ENCODE peak calls at places on chromosomes 7 and 10, in six cellular contexts. K is brain microvascular endothelial cell, V is left ventricle myocardium inferior, B is aorta, M is heart right ventricle, G is neural progenitor cell. I is an unnamed sample.

GRCh38 chr7:42017356-42017986 is 219.5 kb downstream of the GLI3 start:
- DNase-seq in K (no peak), V (no peak), B (no peak), M (no peak), G (no peak), I (no peak)

GRCh38 chr10:119246862-119247549 is 39.6 kb downstream of the GRK5 start:
- DNase-seq in K (peak; percentile 87), V (no peak), B (peak; percentile 82), M (no peak), G (no peak), I (no peak)

GRCh38 chr10:32326119-32326518 is 20.8 kb downstream of the EPC1 start:
- DNase-seq in K (no peak), V (no peak), B (no peak), M (no peak), G (no peak), I (no peak)

GRCh38 chr7:112938895-112939588 is 147.6 kb downstream of the GPR85 start:
- DNase-seq in K (peak; percentile 24), V (peak; percentile 22), B (peak; percentile 62), M (no peak), G (peak; percentile 86), I (peak; percentile 55)

GRCh38 chr7:77752016-77752415 is 46.2 kb downstream of the TMEM60 start:
- DNase-seq in K (no peak), V (no peak), B (no peak), M (no peak), G (no peak), I (no peak)

GRCh38 chr10:61832866-61833481 is 68.5 kb upstream of the ARID5B start:
- DNase-seq in K (peak; percentile 34), V (no peak), B (no peak), M (no peak), G (no peak), I (no peak)

GRCh38 chr7:76310102-76310957 is 7.9 kb downstream of the HSPB1 start:
- DNase-seq in K (no peak), V (no peak), B (peak; percentile 50), M (no peak), G (no peak), I (no peak)

GRCh38 chr7:85750454-85750949 is 563.6 kb upstream of the SEMA3D start:
- DNase-seq in K (peak; percentile 35), V (no peak), B (no peak), M (no peak), G (peak; percentile 64), I (no peak)

GRCh38 chr10:89664206-89664605 is 19.2 kb upstream of the PANK1 start:
- DNase-seq in K (no peak), V (no peak), B (no peak), M (no peak), G (no peak), I (no peak)

GRCh38 chr10:37488792-37489657 is 363.6 kb downstream of the ANKRD30A start:
- DNase-seq in K (peak; percentile 0), V (no peak), B (no peak), M (no peak), G (no peak), I (no peak)

GRCh38 chr10:29386347-29386999 is 97.6 kb downstream of the LYZL1 start:
- DNase-seq in K (no peak), V (no peak), B (no peak), M (no peak), G (peak; percentile 62), I (no peak)

GRCh38 chr10:29736325-29737208 is 101.8 kb upstream of the SVIL start:
- DNase-seq in K (peak; percentile 27), V (peak; percentile 63), B (peak; percentile 81), M (peak; percentile 75), G (peak; percentile 84), I (no peak)

GRCh38 chr10:89369142-89370105 is 8.4 kb upstream of the IFIT1B start:
- DNase-seq in K (peak; percentile 48), V (no peak), B (no peak), M (no peak), G (peak; percentile 29), I (no peak)

GRCh38 chr7:42699415-42700178 is 212.3 kb downstream of the C7orf25 start:
- DNase-seq in K (no peak), V (no peak), B (no peak), M (no peak), G (no peak), I (no peak)

GRCh38 chr10:132211246-132211645 is 24.5 kb downstream of the DPYSL4 start:
- DNase-seq in K (no peak), V (no peak), B (no peak), M (no peak), G (no peak), I (no peak)

GRCh38 chr7:47578581-47579270 is 3.2 kb downstream of the TNS3 start:
- DNase-seq in K (peak; percentile 63), V (no peak), B (peak; percentile 64), M (no peak), G (no peak), I (no peak)

GRCh38 chr10:132250456-132251223 is 57.1 kb downstream of the STK32C start:
- DNase-seq in K (no peak), V (no peak), B (no peak), M (no peak), G (no peak), I (no peak)

GRCh38 chr10:124722812-124723783 is 21.1 kb downstream of the FAM53B start:
- DNase-seq in K (no peak), V (peak; percentile 62), B (peak; percentile 79), M (peak; percentile 67), G (no peak), I (no peak)

GRCh38 chr7:119219663-119220062 is 995.2 kb downstream of the ANKRD7 start:
- DNase-seq in K (no peak), V (no peak), B (no peak), M (no peak), G (no peak), I (no peak)

GRCh38 chr10:110569736-110570135 is 2.2 kb downstream of the SMC3 start:
- DNase-seq in K (no peak), V (no peak), B (no peak), M (no peak), G (no peak), I (no peak)

DNA sequence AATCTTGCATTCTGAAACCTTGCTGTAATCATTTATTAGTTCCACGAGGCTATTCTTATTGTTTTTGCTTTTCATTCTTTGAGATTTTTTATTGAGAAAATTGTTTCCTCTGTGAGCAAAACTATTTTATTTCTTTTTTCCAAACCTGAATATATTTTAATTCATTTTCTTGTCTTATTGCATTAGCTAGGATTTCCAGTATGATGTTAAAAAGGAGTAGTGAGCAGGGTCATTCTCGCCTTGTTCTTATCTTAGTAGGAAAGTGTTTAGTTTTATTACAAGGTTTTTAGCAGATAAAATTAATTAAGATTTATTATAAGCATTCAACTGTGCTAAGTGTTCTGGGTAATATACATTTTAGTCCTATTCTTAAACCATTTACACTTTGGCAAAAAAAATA is 214.6 kb upstream of the KLF6 start:
- DNase-seq in K (no peak), V (no peak), B (no peak), M (no peak), G (no peak), I (no peak)
- H3K27ac ChIP-seq in K (no peak overlapping the region), V (no peak overlapping the region), B (no peak overlapping the region), M (no peak overlapping the region), G (no peak overlapping the region), I (no peak overlapping the region)

DNA sequence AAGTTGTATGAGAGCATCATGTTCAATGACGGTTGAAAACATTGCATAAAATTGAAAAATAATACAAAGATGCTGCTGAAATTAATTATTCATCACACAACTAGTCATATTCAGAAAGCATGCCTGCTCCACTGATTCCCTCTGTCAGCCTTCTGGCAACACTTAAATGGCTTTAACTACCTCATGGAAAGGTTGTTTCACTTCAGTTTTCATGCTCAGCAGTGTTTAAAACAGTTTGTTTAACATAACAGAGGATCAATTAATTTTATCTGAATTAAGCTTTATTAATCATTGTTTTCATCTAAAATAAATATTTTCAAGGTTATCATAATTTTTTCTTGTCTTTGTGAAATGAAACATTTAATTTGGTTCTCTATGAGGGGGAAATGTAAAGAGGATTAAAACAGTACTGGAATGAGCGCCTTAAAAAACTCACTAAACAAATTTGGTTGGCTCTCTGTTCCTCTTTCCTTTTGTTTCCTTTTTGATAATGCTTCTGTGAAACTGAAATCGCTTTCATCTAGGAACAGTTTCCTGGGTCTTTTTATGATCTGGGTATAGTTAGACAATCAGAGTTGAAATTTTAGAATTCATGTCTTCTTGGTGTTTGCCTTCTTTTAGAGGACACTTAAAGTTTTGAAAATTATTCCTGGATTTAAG is 427.4 kb downstream of the SH2D4B start:
- DNase-seq in K (no peak), V (no peak), B (no peak), M (no peak), G (no peak), I (no peak)
- H3K27ac ChIP-seq in K (no peak overlapping the region), V (no peak overlapping the region), B (no peak overlapping the region), M (no peak overlapping the region), G (no peak overlapping the region), I (no peak overlapping the region)

GRCh38 chr10:79349072-79349491 is 1.8 kb downstream of the PPIF start:
- DNase-seq in K (no peak), V (no peak), B (peak; percentile 37), M (no peak), G (no peak), I (no peak)

GRCh38 chr10:79351332-79351731 is 4.1 kb downstream of the PPIF start:
- DNase-seq in K (no peak), V (no peak), B (peak; percentile 29), M (no peak), G (no peak), I (no peak)

GRCh38 chr10:79348640-79348988 is 1.3 kb downstream of the PPIF start:
- DNase-seq in K (no peak), V (no peak), B (peak; percentile 44), M (no peak), G (no peak), I (no peak)

GRCh38 chr10:79350407-79351154 is 3.3 kb downstream of the PPIF start:
- DNase-seq in K (no peak), V (no peak), B (peak; percentile 44), M (no peak), G (no peak), I (no peak)

GRCh38 chr10:79349766-79350406 is 2.6 kb downstream of the PPIF start:
- DNase-seq in K (no peak), V (no peak), B (peak; percentile 32), M (no peak), G (no peak), I (no peak)
- H3K27ac ChIP-seq in K (no peak overlapping the region), V (no peak overlapping the region), B (no peak overlapping the region), M (no peak overlapping the region), G (no peak overlapping the region), I (no peak overlapping the region)

GRCh38 chr7:55160539-55160938 is 141.7 kb downstream of the EGFR start:
- DNase-seq in K (peak; percentile 86), V (no peak), B (no peak), M (no peak), G (no peak), I (no peak)

GRCh38 chr7:55157347-55158105 is 138.7 kb downstream of the EGFR start:
- DNase-seq in K (peak; percentile 30), V (peak; percentile 49), B (no peak), M (peak; percentile 45), G (peak; percentile 9), I (no peak)

GRCh38 chr7:55158541-55158940 is 139.7 kb downstream of the EGFR start:
- DNase-seq in K (peak; percentile 53), V (no peak), B (no peak), M (no peak), G (no peak), I (no peak)

GRCh38 chr7:55156919-55157318 is 138.1 kb downstream of the EGFR start:
- DNase-seq in K (no peak), V (no peak), B (no peak), M (no peak), G (peak; percentile 41), I (no peak)

DNA sequence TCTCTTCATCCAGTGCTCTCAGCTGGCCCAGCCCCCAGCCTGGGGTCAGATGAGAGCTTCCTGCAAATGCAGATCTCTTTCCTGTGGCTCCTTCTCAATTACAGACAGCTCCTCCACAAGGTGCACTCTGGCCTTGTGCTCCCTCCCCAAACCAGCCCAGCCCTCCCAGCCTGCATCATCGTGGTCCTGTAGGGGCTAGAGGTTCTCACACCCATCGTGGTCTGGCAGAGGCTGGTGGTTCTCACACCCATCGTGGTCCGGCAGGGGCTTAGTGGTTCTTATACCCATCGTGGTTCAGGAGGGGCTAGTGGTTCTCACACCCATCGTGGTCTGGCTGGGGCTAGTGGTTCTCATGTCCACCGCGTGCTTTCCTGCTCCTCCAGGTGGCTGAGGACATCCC is 140.2 kb downstream of the EGFR start:
- DNase-seq in K (no peak), V (no peak), B (no peak), M (no peak), G (no peak), I (no peak)
- H3K27ac ChIP-seq in K (peak overlapping the region; percentile 39), V (no peak overlapping the region), B (no peak overlapping the region), M (no peak overlapping the region), G (no peak overlapping the region), I (no peak overlapping the region)

I was measured in caudate nucleus.